ENCODE peak calls at places on chromosomes 11 and 22, in five cellular contexts. F is body of pancreas, Y is HCT116, Q is NB4, Z is sigmoid colon. P is an unnamed sample.

GRCh38 chr11:9601041-9601875 is 27.8 kb downstream of the WEE1 start:
- DNase-seq in Q (peak; percentile 95), Z (no peak), Y (no peak), F (peak; percentile 34), P (peak; percentile 58)

GRCh38 chr22:43263645-43264514 is 76.9 kb upstream of the TTLL12 start:
- DNase-seq in Q (peak; percentile 96), F (peak; percentile 75), Y (peak; percentile 48), Z (no peak), P (peak; percentile 51)

GRCh38 chr11:42625757-42626156 is 686.0 kb upstream of the API5 start:
- DNase-seq in F (no peak), Q (no peak), Y (no peak), Z (no peak), P (no peak)

GRCh38 chr11:70712471-70712870 is 314.1 kb downstream of the CTTN start:
- DNase-seq in Y (no peak), F (no peak), Q (no peak), Z (no peak), P (no peak)

GRCh38 chr11:32382339-32383049 is 52.8 kb downstream of the WT1 start:
- DNase-seq in Z (no peak), F (no peak), Q (peak; percentile 51), Y (no peak), P (no peak)

GRCh38 chr11:103536335-103536722 is 427.1 kb downstream of the DYNC2H1 start:
- DNase-seq in F (no peak), Q (no peak), Z (no peak), Y (no peak), P (no peak)

GRCh38 chr11:79708319-79708928 is 267.6 kb upstream of the TENM4 start:
- DNase-seq in Z (no peak), Y (no peak), Q (peak; percentile 62), F (no peak), P (no peak)

GRCh38 chr11:76237914-76238313 is 31.6 kb upstream of the WNT11 start:
- DNase-seq in Z (no peak), F (no peak), Y (peak; percentile 48), Q (peak; percentile 53), P (no peak)

GRCh38 chr11:44303401-44303938 is 6.5 kb downstream of the ALX4 start:
- DNase-seq in Z (peak; percentile 46), F (no peak), Q (no peak), Y (no peak), P (no peak)

GRCh38 chr11:14506532-14506931 is 6.9 kb upstream of the COPB1 start:
- DNase-seq in Y (no peak), F (no peak), Z (no peak), Q (no peak), P (no peak)

GRCh38 chr11:130738618-130739017 is 177.7 kb downstream of the SNX19 start:
- DNase-seq in Q (no peak), Z (no peak), F (no peak), Y (no peak), P (no peak)

DNA sequence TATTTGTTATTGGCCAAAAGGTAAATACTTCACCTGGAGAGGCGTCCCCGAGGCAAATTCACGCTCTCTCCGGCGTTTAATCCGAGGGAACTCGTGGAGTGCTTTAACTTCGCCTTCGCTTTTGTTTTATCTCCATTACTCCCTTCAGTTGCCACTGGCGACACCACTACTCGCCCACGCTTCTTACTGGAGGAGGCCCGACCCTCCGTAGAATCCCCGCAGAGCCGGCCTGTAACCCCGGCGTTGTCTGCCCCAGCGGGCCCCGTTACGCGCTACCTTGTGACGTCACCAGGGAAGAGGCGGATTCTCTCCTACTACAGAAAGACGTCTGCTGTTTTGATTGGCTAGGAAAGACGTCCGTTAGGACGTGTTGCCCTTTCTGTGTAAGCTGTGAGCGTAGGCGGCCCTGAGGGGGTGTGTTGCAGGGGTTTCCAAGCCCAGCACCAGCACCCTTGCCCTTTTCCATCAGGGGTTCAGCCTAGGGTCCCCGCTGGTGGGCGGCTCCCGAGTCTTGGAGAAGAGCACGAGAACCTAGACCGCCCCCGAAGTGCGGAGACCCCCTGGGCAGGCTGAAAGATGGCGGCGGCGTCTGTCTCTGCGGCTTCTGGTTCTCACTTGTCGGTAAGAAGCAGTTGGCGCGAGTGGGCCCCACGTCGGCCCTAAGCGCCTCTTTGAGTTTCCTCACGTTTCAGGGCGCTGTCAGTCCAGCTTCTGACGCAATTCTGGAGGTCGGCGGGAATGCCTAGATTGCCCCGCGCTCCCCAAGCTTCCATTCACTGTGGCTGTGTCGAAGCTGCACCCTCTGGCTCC is at the start of gene CEP57:
- DNase-seq in Q (peak; percentile 99), Z (peak; percentile 98), F (peak; percentile 99), Y (peak; percentile 97), P (peak; percentile 97)
- TF ChIP-seq POLR2A in Q (peak; percentile 97), Z (peak; percentile 45), F (peak; percentile 78), Y (peak; percentile 73), P (no peak)

DNA sequence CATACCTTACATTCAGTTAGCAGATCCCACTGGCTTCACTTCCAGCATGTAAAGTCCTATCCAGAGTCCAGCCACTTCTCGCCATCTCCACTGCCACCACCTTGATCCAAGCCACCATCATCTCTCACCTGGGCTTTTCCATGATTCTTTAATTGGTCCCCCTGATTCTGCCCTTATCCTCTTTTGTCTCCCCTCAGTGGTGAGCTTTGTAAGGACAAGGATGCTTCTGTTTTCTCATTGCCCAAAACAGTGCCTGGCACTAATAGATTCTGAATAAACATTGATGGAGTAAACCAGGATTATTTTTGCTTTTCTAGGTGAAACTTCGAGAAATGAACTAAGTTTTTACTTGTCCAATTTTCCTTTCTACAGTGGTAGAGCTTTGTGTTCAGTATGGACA is 4.4 kb downstream of the POLA2 start:
- DNase-seq in F (no peak), Z (no peak), Q (no peak), Y (no peak), P (no peak)
- TF ChIP-seq POLR2A in F (no peak), Z (no peak), Q (no peak), Y (no peak), P (no peak)

DNA sequence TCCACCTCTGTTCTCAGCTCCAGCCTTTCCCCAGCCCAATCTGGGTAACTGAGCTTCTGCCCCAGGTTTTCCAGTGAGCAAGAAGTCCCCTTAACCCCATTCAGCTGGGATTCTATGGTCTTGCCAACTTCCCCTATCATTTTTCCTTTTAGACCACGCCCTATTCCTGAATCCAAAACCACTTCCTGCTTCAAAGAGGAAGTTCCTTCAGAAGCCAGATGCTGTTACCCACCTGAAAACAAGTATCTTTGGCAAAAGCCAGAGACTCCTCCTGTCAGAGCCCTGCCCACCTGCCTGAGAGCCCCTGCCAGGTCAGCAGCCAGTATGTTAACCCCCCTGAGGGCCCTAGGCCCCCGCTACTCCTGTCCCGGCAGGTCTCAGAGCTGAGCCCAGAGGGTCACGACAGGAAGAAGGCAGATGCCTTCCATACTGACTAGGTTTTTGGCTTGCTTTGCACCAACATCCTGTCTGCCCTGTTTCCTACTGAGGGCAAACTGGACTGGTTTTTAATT is 20.3 kb upstream of the MICAL2 start:
- DNase-seq in Z (no peak), Q (peak; percentile 74), F (no peak), Y (peak; percentile 54), P (peak; percentile 74)
- TF ChIP-seq POLR2A in Z (no peak), Q (no peak), F (no peak), Y (no peak), P (no peak)

GRCh38 chr22:50299724-50300619 is 7.5 kb downstream of the PLXNB2 start:
- DNase-seq in Y (no peak), Q (no peak), Z (no peak), F (no peak), P (no peak)
- TF ChIP-seq POLR2A in Y (no peak), Q (no peak), Z (no peak), F (no peak), P (no peak)

GRCh38 chr22:20858615-20859416 is at the start of the genes PI4KA and SNAP29:
- DNase-seq in Q (peak; percentile 98), Y (peak; percentile 93), F (peak; percentile 99), Z (peak; percentile 100), P (peak; percentile 100)
- TF ChIP-seq POLR2A in Q (peak; percentile 74), Y (peak; percentile 40), F (peak; percentile 74), Z (peak; percentile 32), P (no peak)

P was measured in lower leg skin.